ENCODE peak calls at places on chromosomes 4 and X, in five cellular contexts. D, I, K, O and Y are unnamed samples.

GRCh38 chrX:5644786-5645185 is 583.9 kb downstream of the NLGN4X start:
- DNase-seq in O (no peak), D (no peak), K (no peak), I (no peak), Y (no peak)

GRCh38 chrX:43878902-43879526 is 3.2 kb downstream of the MAOB start:
- DNase-seq in K (no peak), D (no peak), I (no peak), O (no peak), Y (no peak)

GRCh38 chrX:149074429-149074828 is 430.7 kb downstream of the IDS start:
- DNase-seq in I (no peak), O (no peak), K (peak; percentile 2), D (peak; percentile 47), Y (peak; percentile 24)

GRCh38 chrX:1390621-1391369 is 1.1 kb downstream of the SLC25A6 start:
- DNase-seq in O (no peak), K (no peak), I (no peak), D (no peak), Y (no peak)

GRCh38 chr4:158610790-158611189 is 60.9 kb downstream of the C4orf46 start:
- DNase-seq in I (no peak), O (no peak), K (no peak), D (peak; percentile 19), Y (no peak)

GRCh38 chr4:4734425-4734824 is 125.0 kb upstream of the MSX1 start:
- DNase-seq in O (peak; percentile 35), K (no peak), D (no peak), I (no peak), Y (no peak)

GRCh38 chrX:100994352-100995281 is 25.1 kb downstream of the ARL13A start:
- DNase-seq in O (no peak), I (no peak), K (peak; percentile 26), D (peak; percentile 32), Y (no peak)

GRCh38 chr4:98287328-98287727 is 26.1 kb downstream of the RAP1GDS1 start:
- DNase-seq in K (no peak), D (no peak), I (no peak), O (no peak), Y (no peak)

GRCh38 chrX:2928127-2928582 is 984 bp downstream of the ARSD start:
- DNase-seq in D (peak; percentile 11), O (no peak), K (no peak), I (no peak), Y (peak; percentile 30)

GRCh38 chr4:25161599-25161960 is 1.3 kb upstream of the SEPSECS start:
- DNase-seq in I (no peak), D (no peak), O (peak; percentile 13), K (peak; percentile 31), Y (peak; percentile 11)

GRCh38 chr4:77263247-77263646 is 106.2 kb downstream of the CCNG2 start:
- DNase-seq in I (no peak), D (no peak), O (no peak), K (no peak), Y (peak; percentile 51)

GRCh38 chr4:76677571-76678326 is 220.2 kb downstream of the SOWAHB start:
- DNase-seq in O (no peak), K (no peak), D (no peak), I (no peak), Y (no peak)

GRCh38 chr4:153566751-153567150 is 100.6 kb downstream of the TMEM131L start:
- DNase-seq in I (no peak), D (no peak), O (no peak), K (no peak), Y (no peak)

GRCh38 chrX:78886550-78886949 is 58.6 kb upstream of the P2RY10 start:
- DNase-seq in I (no peak), D (no peak), K (peak; percentile 2), O (peak; percentile 4), Y (peak; percentile 51)

GRCh38 chr4:149553959-149554520 is 261.6 kb downstream of the IQCM start:
- DNase-seq in K (peak; percentile 76), D (no peak), O (no peak), I (no peak), Y (no peak)

GRCh38 chrX:131675596-131676194 is 131.8 kb downstream of the OR13H1 start:
- DNase-seq in I (no peak), O (peak; percentile 33), D (peak; percentile 16), K (peak; percentile 12), Y (no peak)

GRCh38 chrX:9644335-9644734 is 121.3 kb downstream of the GPR143 start:
- DNase-seq in K (peak; percentile 29), D (no peak), I (peak; percentile 22), O (peak; percentile 18), Y (no peak)

GRCh38 chrX:38351346-38351745 is 1.1 kb upstream of the OTC start:
- DNase-seq in I (no peak), D (no peak), O (no peak), K (no peak), Y (no peak)